ENCODE peak calls at places on chromosomes 16 and 17, in nine cellular contexts. Q is GM13976, O is MCF 10A, B is kidney epithelial cell, E is cardiac muscle cell, A is fibroblast of pulmonary artery, J is mammary epithelial cell, L is coronary artery, W is RWPE1. R is an unnamed sample.

GRCh38 chr16:89241187-89242003 is 23.9 kb downstream of the ZNF778 start:
- DNase-seq in J (peak), B (no peak), L (peak), O (peak), Q (peak), W (peak), A (peak), E (peak), R (peak)

GRCh38 chr17:32553168-32553567 is 66.4 kb downstream of the CDK5R1 start:
- DNase-seq in O (no peak), A (no peak), J (no peak), L (no peak), W (no peak), B (no peak), Q (no peak), E (no peak), R (no peak)

GRCh38 chr17:17150450-17150804 is 55.7 kb downstream of the PLD6 start:
- DNase-seq in B (no peak), Q (no peak), A (no peak), J (no peak), L (no peak), O (no peak), E (no peak), W (no peak), R (no peak)

GRCh38 chr17:42436401-42436800 is 13.3 kb upstream of the CAVIN1 start:
- DNase-seq in B (no peak), L (no peak), A (peak), Q (no peak), W (peak), E (peak), J (peak), O (peak), R (no peak)

GRCh38 chr16:70706948-70707465 is 21.2 kb upstream of the MTSS2 start:
- DNase-seq in W (peak), Q (no peak), E (peak), J (peak), B (no peak), O (peak), A (peak), L (no peak), R (no peak)

GRCh38 chr17:41498276-41498675 is 7.1 kb downstream of the KRT13 start:
- DNase-seq in J (no peak), L (no peak), W (no peak), E (no peak), B (no peak), Q (no peak), O (no peak), A (no peak), R (no peak)

GRCh38 chr17:75555679-75556153 is 30.2 kb downstream of the LLGL2 start:
- DNase-seq in L (no peak), O (no peak), J (no peak), A (no peak), W (no peak), B (no peak), E (no peak), Q (no peak), R (no peak)

GRCh38 chr16:68700120-68700519 is 37.0 kb upstream of the CDH1 start:
- DNase-seq in L (no peak), A (peak), O (peak), Q (no peak), B (no peak), E (peak), J (no peak), W (no peak), R (no peak)

GRCh38 chr16:69325784-69326171 is 4.6 kb downstream of the PDF start:
- DNase-seq in O (no peak), W (no peak), Q (no peak), A (no peak), J (no peak), L (peak), B (no peak), E (no peak), R (no peak)

GRCh38 chr16:60299345-60299744 is 1565.2 kb upstream of the GOT2 start:
- DNase-seq in W (no peak), Q (no peak), B (no peak), A (no peak), E (no peak), O (no peak), J (no peak), L (no peak), R (no peak)

GRCh38 chr16:49608801-49609200 is 235.2 kb downstream of the C16orf78 start:
- DNase-seq in Q (no peak), O (no peak), L (peak), B (no peak), J (no peak), W (no peak), A (peak), E (peak), R (no peak)

GRCh38 chr17:77571562-77571981 is 386.9 kb upstream of the TNRC6C start:
- DNase-seq in O (no peak), L (no peak), J (no peak), W (no peak), Q (no peak), A (peak), E (peak), B (no peak), R (no peak)

GRCh38 chr17:56679148-56679766 is 85.8 kb downstream of the NOG start:
- DNase-seq in A (peak), E (peak), J (peak), L (no peak), Q (peak), W (peak), B (no peak), O (peak), R (no peak)

GRCh38 chr16:31298958-31299357 is 39.2 kb downstream of the ITGAM start:
- DNase-seq in Q (no peak), L (no peak), A (peak), W (no peak), B (no peak), J (no peak), O (no peak), E (peak), R (no peak)

GRCh38 chr17:65850486-65850885 is 289.0 kb upstream of the AXIN2 start:
- DNase-seq in L (no peak), J (peak), A (peak), B (peak), W (no peak), E (peak), Q (peak), O (peak), R (no peak)

GRCh38 chr17:59221159-59221847 is 992 bp downstream of the GDPD1 start:
- DNase-seq in L (no peak), E (no peak), Q (no peak), O (peak), J (no peak), B (no peak), W (no peak), A (peak), R (peak)

GRCh38 chr17:41133880-41134735 is 6.2 kb downstream of the KRTAP4-6 start:
- DNase-seq in L (no peak), O (no peak), Q (no peak), B (no peak), A (no peak), W (no peak), J (no peak), E (no peak), R (no peak)

GRCh38 chr16:78437352-78437968 is 338.0 kb downstream of the WWOX start:
- DNase-seq in Q (peak), O (peak), J (no peak), A (peak), W (peak), E (peak), L (no peak), B (no peak), R (no peak)

DNA sequence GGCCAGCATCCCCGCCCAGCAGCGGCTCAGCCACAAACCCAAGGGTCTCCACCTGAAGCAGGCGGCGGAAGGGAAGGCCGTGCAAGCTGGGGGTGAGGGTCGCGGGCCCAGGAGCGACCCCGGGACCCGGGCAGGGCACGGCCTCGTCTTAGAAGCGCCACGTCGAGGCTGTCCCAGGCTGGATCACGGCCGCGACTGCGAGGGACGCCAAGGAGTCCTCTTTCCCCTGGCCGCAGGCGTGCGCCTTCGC is 535 bp upstream of the CCNF start:
- DNase-seq in L (no peak), A (no peak), J (no peak), W (no peak), Q (no peak), B (no peak), O (no peak), E (no peak), R (no peak)
- TF ChIP-seq CTCF in L (no peak), A (no peak), J (no peak), W (peak), Q (no peak), B (no peak), O (no peak), E (no peak), R (no peak)

GRCh38 chr17:14747576-14747940 is 446.7 kb downstream of the HS3ST3B1 start:
- DNase-seq in J (no peak), B (no peak), Q (no peak), E (peak), W (no peak), L (no peak), A (peak), O (no peak), R (no peak)
- TF ChIP-seq CTCF in J (no peak), B (no peak), Q (no peak), E (no peak), W (no peak), L (no peak), A (no peak), O (no peak), R (no peak)

GRCh38 chr17:79144090-79144610 is 69.5 kb downstream of the ENGASE start:
- DNase-seq in L (no peak), E (no peak), A (no peak), O (no peak), Q (no peak), J (no peak), B (no peak), W (no peak), R (no peak)
- TF ChIP-seq CTCF in L (no peak), E (no peak), A (no peak), O (no peak), Q (no peak), J (no peak), B (no peak), W (no peak), R (no peak)

GRCh38 chr17:63399316-63399715 is 46.8 kb downstream of the CYB561 start:
- DNase-seq in E (peak), L (no peak), A (peak), J (no peak), Q (no peak), B (no peak), W (no peak), O (no peak), R (no peak)
- TF ChIP-seq CTCF in E (no peak), L (no peak), A (peak), J (no peak), Q (no peak), B (no peak), W (no peak), O (no peak), R (no peak)

DNA sequence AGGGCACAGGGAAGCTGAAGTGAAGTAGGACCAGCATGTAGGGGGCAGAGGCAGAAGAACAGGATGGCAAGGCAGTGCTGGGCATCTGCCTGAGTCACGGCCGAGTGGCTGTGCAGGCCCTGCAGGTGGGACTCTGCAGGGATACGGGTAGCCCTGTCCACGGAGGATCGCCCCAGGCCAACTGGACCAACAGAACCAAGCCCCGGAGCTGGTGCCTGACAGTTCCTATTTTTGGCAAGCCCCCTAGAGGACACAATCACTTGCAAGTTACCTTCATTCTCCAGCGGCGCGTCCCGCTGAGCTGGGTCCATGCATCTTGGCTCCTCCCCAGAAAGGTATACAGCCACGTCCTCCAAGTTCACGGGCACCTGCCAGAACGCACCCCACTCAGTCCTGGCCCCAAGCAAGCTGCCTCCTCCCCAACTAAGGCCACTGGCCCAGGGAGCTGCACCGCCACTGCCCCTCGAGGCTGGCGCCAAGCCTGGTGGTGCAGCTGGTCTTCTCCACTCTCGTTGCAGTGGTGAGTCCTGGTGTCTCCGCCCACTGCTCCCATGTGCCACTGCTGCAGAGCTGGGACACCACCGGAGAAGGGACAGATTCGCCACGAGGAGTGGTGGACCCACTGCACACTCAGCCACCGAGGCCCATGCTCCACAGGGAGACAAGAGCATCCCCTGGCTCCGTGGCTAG is 6.6 kb downstream of the ZNF500 start:
- DNase-seq in B (no peak), O (no peak), J (no peak), L (no peak), Q (no peak), W (no peak), A (no peak), E (no peak), R (no peak)
- TF ChIP-seq CTCF in B (no peak), O (no peak), J (no peak), L (no peak), Q (no peak), W (no peak), A (no peak), E (no peak), R (no peak)

GRCh38 chr17:81700353-81701287 is 2.5 kb upstream of the MRPL12 start:
- DNase-seq in B (no peak), O (no peak), E (no peak), W (no peak), J (no peak), Q (no peak), A (no peak), L (no peak), R (no peak)

GRCh38 chr17:81703747-81704654 is 834 bp downstream of the MRPL12 start:
- DNase-seq in B (no peak), Q (no peak), O (no peak), W (no peak), J (no peak), L (no peak), E (no peak), A (no peak), R (no peak)

GRCh38 chr17:81705518-81706231 is 2.5 kb downstream of the MRPL12 start:
- DNase-seq in E (no peak), J (no peak), B (no peak), L (no peak), O (no peak), W (no peak), Q (no peak), A (no peak), R (no peak)

GRCh38 chr17:81701288-81702071 is 1.7 kb upstream of the MRPL12 start:
- DNase-seq in Q (no peak), A (no peak), E (no peak), W (peak), B (no peak), J (no peak), O (no peak), L (no peak), R (no peak)

DNA sequence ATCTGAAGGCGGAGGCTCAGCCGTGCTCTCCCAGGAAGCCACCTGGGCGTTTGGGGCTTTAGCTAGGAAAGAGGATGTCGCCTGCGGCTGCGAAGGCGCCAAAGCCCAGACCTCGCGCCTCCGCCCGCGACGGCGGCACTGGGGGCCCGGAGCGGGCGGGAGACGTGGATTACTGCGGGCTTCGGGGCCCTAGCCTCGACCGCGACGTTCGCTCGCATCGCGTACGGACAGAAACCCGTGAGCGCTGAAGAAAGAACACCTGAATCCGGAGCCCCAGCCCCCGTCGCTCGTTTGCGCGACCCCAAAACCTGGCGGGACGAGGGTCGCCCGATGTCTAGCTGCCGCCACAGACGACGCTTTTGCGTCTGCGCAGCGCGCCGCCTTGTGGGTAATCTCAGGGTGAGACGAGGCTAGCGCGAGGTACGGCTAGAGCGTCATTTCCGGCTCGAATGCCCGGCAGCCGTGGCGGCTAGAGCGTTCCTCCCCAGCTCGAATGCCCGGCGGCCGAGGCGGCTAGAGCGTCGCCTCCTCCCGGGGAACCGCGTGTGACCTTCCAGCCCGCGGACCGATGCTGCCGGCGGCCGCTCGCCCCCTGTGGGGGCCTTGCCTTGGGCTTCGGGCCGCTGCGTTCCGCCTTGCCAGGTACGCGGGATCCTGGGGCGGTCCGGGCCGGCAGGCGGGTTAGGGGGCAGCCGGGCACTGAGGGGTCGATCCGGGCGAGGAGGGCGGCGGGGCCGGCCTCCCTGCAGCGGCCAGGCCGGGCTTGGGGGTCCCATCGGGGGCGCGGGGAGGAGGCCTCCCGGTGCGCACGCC is at the start of gene MRPL12:
- DNase-seq in Q (peak), J (peak), O (peak), A (peak), W (peak), B (peak), E (peak), L (peak), R (peak)
- TF ChIP-seq CTCF in Q (no peak), J (no peak), O (no peak), A (no peak), W (no peak), B (no peak), E (peak), L (no peak), R (no peak)

DNA sequence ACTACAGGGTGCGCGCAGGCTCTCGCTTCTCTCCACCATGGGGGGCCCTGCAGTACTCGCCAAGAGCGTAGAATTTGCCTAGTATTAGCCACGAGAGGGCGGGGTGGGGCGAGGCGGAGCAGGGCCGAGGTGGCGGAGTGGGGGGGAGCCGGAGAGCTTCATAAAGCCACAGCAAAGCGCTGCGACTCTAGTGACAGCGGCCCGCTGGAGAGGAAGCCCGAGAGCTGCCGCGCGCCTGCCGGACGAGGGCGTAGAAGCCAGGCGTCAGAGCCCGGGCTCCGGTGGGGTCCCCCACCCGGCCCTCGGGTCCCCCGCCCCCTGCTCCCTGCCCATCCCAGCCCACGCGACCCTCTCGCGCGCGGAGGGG is at the start of gene TBX21:
- DNase-seq in Q (peak), J (no peak), W (peak), B (no peak), L (peak), O (no peak), E (peak), A (no peak), R (peak)
- TF ChIP-seq CTCF in Q (peak), J (no peak), W (no peak), B (peak), L (no peak), O (no peak), E (peak), A (no peak), R (peak)

GRCh38 chr16:65769776-65770438 is 596.6 kb upstream of the CDH5 start:
- DNase-seq in J (peak), A (peak), B (no peak), W (no peak), E (peak), Q (no peak), L (no peak), O (no peak), R (no peak)

GRCh38 chr16:65772134-65772732 is 594.3 kb upstream of the CDH5 start:
- DNase-seq in Q (no peak), E (no peak), L (no peak), W (no peak), O (no peak), J (no peak), B (no peak), A (no peak), R (no peak)

GRCh38 chr16:65771707-65772106 is 594.8 kb upstream of the CDH5 start:
- DNase-seq in J (peak), Q (no peak), E (no peak), B (no peak), L (no peak), A (no peak), W (no peak), O (no peak), R (no peak)

GRCh38 chr16:65769055-65769465 is 597.4 kb upstream of the CDH5 start:
- DNase-seq in E (peak), Q (no peak), L (no peak), J (peak), W (no peak), A (peak), B (no peak), O (no peak), R (no peak)

DNA sequence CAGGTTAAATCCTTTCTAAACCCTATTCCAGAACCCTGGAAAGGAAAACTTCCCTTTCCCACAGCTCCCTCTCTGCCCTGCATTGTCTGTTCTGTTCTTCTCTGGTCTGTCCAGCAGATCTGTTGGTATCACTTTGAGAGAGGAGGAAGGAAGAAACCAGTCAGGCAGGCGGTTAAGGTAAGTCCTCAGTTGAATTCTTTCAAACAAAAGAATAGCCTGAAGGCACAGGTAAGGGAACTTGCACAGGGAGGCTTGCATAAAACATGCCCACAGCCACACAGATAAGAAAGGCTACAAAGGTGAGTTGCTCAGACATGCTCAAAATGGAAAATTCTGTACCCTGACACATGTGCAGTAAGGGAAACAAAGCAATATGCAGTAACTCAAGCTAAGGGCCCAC is 595.7 kb upstream of the CDH5 start:
- DNase-seq in A (no peak), W (no peak), E (no peak), O (no peak), Q (no peak), B (no peak), L (no peak), J (peak), R (no peak)
- TF ChIP-seq CTCF in A (no peak), W (no peak), E (no peak), O (no peak), Q (no peak), B (no peak), L (no peak), J (no peak), R (no peak)